ENCODE peak calls at places on chromosome 7, in eight cellular contexts. I is left lung; J is mucosa of descending colon; E is cardiac muscle cell; N is left ventricle myocardium inferior; D is stomach; O is Panc1; Y is CD8-positive, alpha-beta T cell. T is an unnamed sample. For H3K9me3, the result is how much of the 10 kb centered on the place peaks cover.

GRCh38 chr7:96306385-96307125 is 15.3 kb downstream of the SLC25A13 start:
- DNase-seq in Y (no peak), I (no peak), J (no peak), E (no peak), O (no peak), D (no peak), N (no peak), T (no peak)

GRCh38 chr7:85851571-85852193 is 664.8 kb upstream of the SEMA3D start:
- DNase-seq in N (no peak), I (no peak), E (peak), Y (no peak), J (no peak), D (no peak), O (no peak), T (no peak)

GRCh38 chr7:36283711-36284130 is 105.9 kb upstream of the ANLN start:
- DNase-seq in Y (peak), N (peak), D (peak), J (peak), I (peak), O (no peak), E (no peak), T (peak)

GRCh38 chr7:34175837-34176236 is 270.5 kb downstream of the BMPER start:
- DNase-seq in D (no peak), E (no peak), O (no peak), J (no peak), Y (no peak), N (no peak), I (no peak), T (no peak)

GRCh38 chr7:81627565-81628287 is 142.1 kb downstream of the HGF start:
- DNase-seq in Y (no peak), D (no peak), J (no peak), I (no peak), E (no peak), O (no peak), N (no peak), T (no peak)

GRCh38 chr7:32890553-32891045 is 961 bp downstream of the KBTBD2 start:
- DNase-seq in N (no peak), O (no peak), D (no peak), I (peak), J (peak), E (peak), Y (peak), T (no peak)

GRCh38 chr7:17535776-17536175 is 237.3 kb downstream of the AHR start:
- DNase-seq in J (no peak), N (no peak), I (no peak), Y (no peak), E (no peak), O (no peak), D (no peak), T (no peak)

GRCh38 chr7:17986826-17987225 is 40.8 kb downstream of the PRPS1L1 start:
- DNase-seq in J (no peak), Y (no peak), D (no peak), E (no peak), O (no peak), N (no peak), I (no peak), T (no peak)

GRCh38 chr7:25148772-25149575 is 23.9 kb upstream of the CYCS start:
- DNase-seq in I (no peak), Y (no peak), O (no peak), E (no peak), J (no peak), D (no peak), N (no peak), T (no peak)

GRCh38 chr7:12942599-12942998 is 255.2 kb downstream of the ARL4A start:
- DNase-seq in O (no peak), N (no peak), Y (no peak), E (no peak), I (no peak), D (no peak), J (peak), T (no peak)

GRCh38 chr7:100682228-100682741 is 8.7 kb downstream of the GNB2 start:
- DNase-seq in O (no peak), D (no peak), E (no peak), N (no peak), Y (no peak), J (no peak), I (no peak), T (no peak)

GRCh38 chr7:12786494-12786893 is 99.1 kb downstream of the ARL4A start:
- DNase-seq in N (no peak), I (no peak), O (no peak), Y (no peak), E (no peak), D (no peak), J (no peak), T (no peak)

GRCh38 chr7:44101966-44102845 is 1.9 kb upstream of the AEBP1 start:
- DNase-seq in E (no peak), N (peak), D (no peak), J (no peak), O (no peak), I (no peak), Y (no peak), T (peak)

GRCh38 chr7:25775570-25775969 is 376.4 kb upstream of the NFE2L3 start:
- DNase-seq in E (no peak), J (no peak), N (no peak), D (no peak), Y (no peak), O (no peak), I (no peak), T (no peak)

GRCh38 chr7:128855559-128855958 is 7.1 kb upstream of the ATP6V1F start:
- DNase-seq in E (no peak), N (no peak), Y (no peak), I (no peak), J (no peak), O (no peak), D (no peak), T (no peak)

GRCh38 chr7:96017877-96018276 is 245.5 kb downstream of the DYNC1I1 start:
- DNase-seq in N (no peak), D (peak), E (no peak), Y (no peak), O (no peak), J (no peak), I (no peak), T (no peak)

GRCh38 chr7:12963435-12963834 is 276.0 kb downstream of the ARL4A start:
- DNase-seq in Y (no peak), N (no peak), J (no peak), I (no peak), O (no peak), E (no peak), D (no peak), T (no peak)

GRCh38 chr7:90625562-90625961 is 29.4 kb downstream of the CDK14 start:
- DNase-seq in O (no peak), N (peak), E (peak), Y (no peak), D (no peak), I (no peak), J (peak), T (no peak)

GRCh38 chr7:78702770-78703169 is 750.7 kb downstream of the MAGI2 start:
- DNase-seq in I (no peak), J (no peak), O (peak), N (no peak), Y (no peak), D (no peak), E (no peak), T (no peak)

GRCh38 chr7:90817846-90818245 is 221.7 kb downstream of the CDK14 start:
- DNase-seq in I (no peak), D (no peak), E (no peak), Y (no peak), O (no peak), J (no peak), N (no peak), T (no peak)

GRCh38 chr7:36670585-36671431 is 53.5 kb downstream of the AOAH start:
- DNase-seq in D (peak), E (peak), O (peak), I (peak), Y (peak), N (no peak), J (peak), T (no peak)

GRCh38 chr7:138975343-138976104 is 5.7 kb downstream of the KIAA1549 start:
- DNase-seq in D (no peak), N (no peak), J (no peak), O (no peak), I (no peak), E (peak), Y (no peak), T (no peak)

GRCh38 chr7:104795086-104795485 is 218.9 kb upstream of the KMT2E start:
- DNase-seq in I (no peak), N (no peak), Y (no peak), O (no peak), D (no peak), E (no peak), J (no peak), T (no peak)

GRCh38 chr7:98049034-98049433 is 57.6 kb upstream of the LMTK2 start:
- DNase-seq in E (no peak), O (no peak), J (no peak), N (no peak), D (no peak), Y (no peak), I (no peak), T (no peak)

GRCh38 chr7:129434846-129435318 is 650 bp downstream of the STRIP2 start:
- DNase-seq in N (no peak), I (no peak), D (no peak), O (no peak), J (peak), E (peak), Y (no peak), T (peak)

GRCh38 chr7:18607025-18607424 is 111.5 kb downstream of the HDAC9 start:
- DNase-seq in J (no peak), I (no peak), Y (no peak), O (no peak), N (no peak), E (no peak), D (no peak), T (no peak)

GRCh38 chr7:70355591-70356323 is 757.5 kb downstream of the AUTS2 start:
- DNase-seq in I (no peak), E (no peak), J (no peak), D (no peak), N (no peak), O (no peak), Y (no peak), T (no peak)

GRCh38 chr7:43302211-43302711 is 189.8 kb downstream of the HECW1 start:
- DNase-seq in Y (no peak), N (no peak), O (no peak), E (peak), I (no peak), J (no peak), D (no peak), T (no peak)

GRCh38 chr7:129376778-129377700 is 57.2 kb upstream of the STRIP2 start:
- DNase-seq in D (no peak), J (no peak), Y (no peak), I (no peak), N (no peak), O (no peak), E (no peak), T (no peak)

GRCh38 chr7:41921453-41921912 is 218.6 kb upstream of the INHBA start:
- DNase-seq in Y (no peak), J (no peak), I (no peak), D (no peak), O (no peak), E (no peak), N (no peak), T (no peak)

GRCh38 chr7:124575181-124575580 is 190.4 kb downstream of the GPR37 start:
- DNase-seq in Y (no peak), I (no peak), E (no peak), J (no peak), O (no peak), N (no peak), D (no peak), T (no peak)

GRCh38 chr7:12765431-12766100 is 78.1 kb downstream of the ARL4A start:
- DNase-seq in I (no peak), J (no peak), E (no peak), Y (no peak), O (no peak), D (no peak), N (no peak), T (no peak)

GRCh38 chr7:45000096-45001032 is at the start of gene CCM2:
- DNase-seq in E (peak), I (peak), O (no peak), Y (peak), D (peak), J (peak), N (peak), T (peak)

GRCh38 chr7:132666786-132667185 is 90.5 kb upstream of the PLXNA4 start:
- DNase-seq in J (no peak), I (no peak), D (no peak), O (no peak), N (no peak), E (no peak), Y (no peak), T (no peak)

GRCh38 chr7:141462958-141463357 is 88.3 kb upstream of the AGK start:
- DNase-seq in E (no peak), Y (no peak), O (no peak), I (no peak), J (no peak), D (no peak), N (no peak), T (no peak)

GRCh38 chr7:92698237-92698841 is 108.1 kb upstream of the FAM133B start:
- DNase-seq in E (no peak), D (peak), O (peak), N (peak), I (no peak), J (peak), Y (no peak), T (no peak)

GRCh38 chr7:35556532-35557471 is 138.1 kb downstream of the HERPUD2 start:
- DNase-seq in D (no peak), N (no peak), Y (no peak), E (no peak), O (no peak), J (no peak), I (no peak), T (no peak)

GRCh38 chr7:66356277-66356721 is 151.2 kb downstream of the TPST1 start:
- DNase-seq in D (no peak), Y (no peak), O (no peak), E (no peak), J (peak), I (no peak), N (no peak), T (no peak)

GRCh38 chr7:131302453-131302852 is 25.2 kb upstream of the MKLN1 start:
- DNase-seq in J (no peak), D (peak), E (no peak), N (no peak), I (no peak), Y (no peak), O (no peak), T (no peak)

GRCh38 chr7:131302876-131303707 is 24.6 kb upstream of the MKLN1 start:
- DNase-seq in N (peak), D (peak), O (no peak), J (peak), Y (peak), I (no peak), E (no peak), T (no peak)

GRCh38 chr7:131306777-131307176 is 20.9 kb upstream of the MKLN1 start:
- DNase-seq in D (no peak), N (no peak), E (no peak), Y (no peak), I (no peak), O (no peak), J (no peak), T (no peak)

GRCh38 chr7:131305152-131305551 is 22.5 kb upstream of the MKLN1 start:
- DNase-seq in I (no peak), J (no peak), D (no peak), E (no peak), Y (no peak), N (no peak), O (no peak), T (no peak)

DNA sequence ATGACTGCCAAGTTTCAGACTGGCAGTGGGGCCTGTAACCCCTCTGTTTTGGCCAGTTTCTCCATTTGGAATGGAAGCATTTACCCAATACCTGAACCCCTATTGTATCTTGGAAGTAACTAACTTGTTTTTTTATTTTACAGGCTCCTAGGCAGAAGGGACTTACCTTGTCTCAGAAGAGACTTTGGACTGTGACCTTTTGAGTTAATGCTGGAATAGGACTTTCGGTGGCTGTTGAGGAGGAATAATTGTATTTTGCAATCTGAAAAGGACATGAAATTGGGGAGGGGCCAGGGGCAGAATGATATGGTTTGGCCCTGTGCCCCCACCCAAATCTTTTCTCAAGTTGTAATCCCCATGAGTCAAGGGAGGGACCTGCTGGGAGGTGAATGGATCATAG is 20.0 kb upstream of the MKLN1 start:
- DNase-seq in O (no peak), Y (no peak), I (no peak), J (no peak), D (no peak), N (no peak), E (no peak), T (no peak)
- H3K9me3 ChIP-seq in O (under half), Y (under half), I (under half), J (under half), D (under half), N (under half), E (under half), T (under half)

GRCh38 chr7:154931906-154932305 is 71.0 kb downstream of the PAXIP1 start:
- DNase-seq in E (no peak), Y (no peak), N (no peak), D (no peak), J (no peak), I (no peak), O (no peak), T (no peak)
- H3K4me3 ChIP-seq in E (no peak), Y (no peak), N (no peak), D (no peak), J (no peak), I (no peak), O (no peak), T (no peak)

GRCh38 chr7:158255156-158255555 is 332.5 kb downstream of the PTPRN2 start:
- DNase-seq in E (no peak), Y (no peak), D (no peak), I (no peak), J (no peak), O (no peak), N (no peak), T (peak)
- H3K9me3 ChIP-seq in E (under half), Y (under half), D (under half), I (under half), J (under half), O (under half), N (under half), T (under half)

GRCh38 chr7:235576-236395 is 43.4 kb downstream of the FAM20C start:
- DNase-seq in N (peak), Y (no peak), I (peak), D (peak), O (no peak), E (no peak), J (no peak), T (peak)

GRCh38 chr7:232571-233455 is 40.4 kb downstream of the FAM20C start:
- DNase-seq in I (no peak), N (no peak), D (no peak), J (no peak), Y (no peak), E (no peak), O (no peak), T (peak)

GRCh38 chr7:233456-234035 is 41.2 kb downstream of the FAM20C start:
- DNase-seq in I (no peak), J (no peak), Y (no peak), N (peak), D (no peak), E (no peak), O (no peak), T (no peak)

GRCh38 chr7:234712-235553 is 42.6 kb downstream of the FAM20C start:
- DNase-seq in J (peak), D (peak), Y (no peak), O (no peak), N (peak), I (peak), E (no peak), T (peak)

GRCh38 chr7:234041-234711 is 41.8 kb downstream of the FAM20C start:
- DNase-seq in I (no peak), Y (no peak), J (no peak), N (peak), O (no peak), E (no peak), D (peak), T (no peak)
- H3K4me3 ChIP-seq in I (no peak), Y (no peak), J (no peak), N (peak), O (no peak), E (no peak), D (peak), T (no peak)

T was measured in aorta.